ENCODE peak calls at places on chromosomes 12 and 14, in nine cellular contexts. One of them, this sample, is unnamed. For H3K36me3, the result is how much of the 10 kb centered on the place peaks cover.

GRCh38 chr12:123983822-123984485 is 10.9 kb downstream of the ZNF664 start:
- DNase-seq in uterus: peak
- DNase-seq in neural progenitor cell: peak
- DNase-seq in IMR-90: peak
- DNase-seq in body of pancreas: peak
- DNase-seq in heart right ventricle: peak
- DNase-seq in keratinocyte: no peak
- DNase-seq in colonic mucosa: peak
- DNase-seq in tibial nerve: no peak
- DNase-seq in this sample: peak

GRCh38 chr12:1594045-1594294 is 411 bp downstream of the FBXL14 start:
- DNase-seq in tibial nerve: no peak
- DNase-seq in heart right ventricle: peak
- DNase-seq in keratinocyte: no peak
- DNase-seq in body of pancreas: peak
- DNase-seq in colonic mucosa: peak
- DNase-seq in neural progenitor cell: peak
- DNase-seq in IMR-90: no peak
- DNase-seq in uterus: peak
- DNase-seq in this sample: no peak

GRCh38 chr12:68733661-68734071 is 12.3 kb upstream of the SLC35E3 start:
- DNase-seq in colonic mucosa: no peak
- DNase-seq in neural progenitor cell: no peak
- DNase-seq in IMR-90: peak
- DNase-seq in tibial nerve: no peak
- DNase-seq in heart right ventricle: no peak
- DNase-seq in uterus: no peak
- DNase-seq in body of pancreas: no peak
- DNase-seq in keratinocyte: no peak
- DNase-seq in this sample: no peak

GRCh38 chr12:108828774-108829173 is 28.6 kb downstream of the SSH1 start:
- DNase-seq in colonic mucosa: no peak
- DNase-seq in keratinocyte: peak
- DNase-seq in uterus: no peak
- DNase-seq in body of pancreas: no peak
- DNase-seq in heart right ventricle: peak
- DNase-seq in neural progenitor cell: no peak
- DNase-seq in IMR-90: peak
- DNase-seq in tibial nerve: no peak
- DNase-seq in this sample: no peak

GRCh38 chr12:108875280-108875679 is 4.6 kb upstream of the DAO start:
- DNase-seq in keratinocyte: no peak
- DNase-seq in colonic mucosa: no peak
- DNase-seq in uterus: no peak
- DNase-seq in heart right ventricle: no peak
- DNase-seq in tibial nerve: no peak
- DNase-seq in neural progenitor cell: no peak
- DNase-seq in body of pancreas: no peak
- DNase-seq in IMR-90: no peak
- DNase-seq in this sample: no peak

GRCh38 chr12:99977550-99977949 is 7.2 kb downstream of the ANKS1B start:
- DNase-seq in IMR-90: no peak
- DNase-seq in heart right ventricle: no peak
- DNase-seq in uterus: no peak
- DNase-seq in keratinocyte: no peak
- DNase-seq in tibial nerve: no peak
- DNase-seq in neural progenitor cell: no peak
- DNase-seq in colonic mucosa: no peak
- DNase-seq in body of pancreas: no peak
- DNase-seq in this sample: no peak

GRCh38 chr12:88501976-88502938 is 78.0 kb downstream of the KITLG start:
- DNase-seq in heart right ventricle: no peak
- DNase-seq in colonic mucosa: no peak
- DNase-seq in neural progenitor cell: no peak
- DNase-seq in uterus: no peak
- DNase-seq in body of pancreas: no peak
- DNase-seq in tibial nerve: no peak
- DNase-seq in keratinocyte: peak
- DNase-seq in IMR-90: peak
- DNase-seq in this sample: no peak

GRCh38 chr12:94481734-94482133 is 22.1 kb upstream of the CEP83 start:
- DNase-seq in neural progenitor cell: no peak
- DNase-seq in colonic mucosa: no peak
- DNase-seq in uterus: no peak
- DNase-seq in heart right ventricle: no peak
- DNase-seq in IMR-90: no peak
- DNase-seq in tibial nerve: no peak
- DNase-seq in keratinocyte: no peak
- DNase-seq in body of pancreas: no peak
- DNase-seq in this sample: no peak

GRCh38 chr12:64672925-64673409 is 62.7 kb downstream of the RASSF3 start:
- DNase-seq in neural progenitor cell: no peak
- DNase-seq in tibial nerve: no peak
- DNase-seq in heart right ventricle: peak
- DNase-seq in colonic mucosa: peak
- DNase-seq in uterus: peak
- DNase-seq in body of pancreas: peak
- DNase-seq in keratinocyte: no peak
- DNase-seq in IMR-90: peak
- DNase-seq in this sample: peak

GRCh38 chr14:100096656-100097055 is 31.4 kb downstream of the EVL start:
- DNase-seq in keratinocyte: no peak
- DNase-seq in colonic mucosa: no peak
- DNase-seq in IMR-90: peak
- DNase-seq in uterus: no peak
- DNase-seq in tibial nerve: no peak
- DNase-seq in heart right ventricle: no peak
- DNase-seq in neural progenitor cell: no peak
- DNase-seq in body of pancreas: no peak
- DNase-seq in this sample: no peak

GRCh38 chr12:52010152-52010622 is 3.4 kb downstream of the TAMALIN start:
- DNase-seq in body of pancreas: peak
- DNase-seq in uterus: peak
- DNase-seq in IMR-90: peak
- DNase-seq in tibial nerve: peak
- DNase-seq in neural progenitor cell: peak
- DNase-seq in heart right ventricle: peak
- DNase-seq in keratinocyte: no peak
- DNase-seq in colonic mucosa: peak
- DNase-seq in this sample: peak

GRCh38 chr14:103730490-103731035 is 15.0 kb downstream of the ZFYVE21 start:
- DNase-seq in keratinocyte: no peak
- DNase-seq in tibial nerve: no peak
- DNase-seq in heart right ventricle: peak
- DNase-seq in IMR-90: no peak
- DNase-seq in body of pancreas: peak
- DNase-seq in uterus: no peak
- DNase-seq in colonic mucosa: no peak
- DNase-seq in neural progenitor cell: no peak
- DNase-seq in this sample: peak

GRCh38 chr14:103728721-103729120 is 13.1 kb downstream of the ZFYVE21 start:
- DNase-seq in neural progenitor cell: no peak
- DNase-seq in colonic mucosa: no peak
- DNase-seq in tibial nerve: no peak
- DNase-seq in IMR-90: no peak
- DNase-seq in uterus: no peak
- DNase-seq in heart right ventricle: no peak
- DNase-seq in keratinocyte: no peak
- DNase-seq in body of pancreas: peak
- DNase-seq in this sample: no peak

GRCh38 chr14:103728141-103728540 is 12.5 kb downstream of the ZFYVE21 start:
- DNase-seq in colonic mucosa: no peak
- DNase-seq in body of pancreas: no peak
- DNase-seq in neural progenitor cell: no peak
- DNase-seq in keratinocyte: no peak
- DNase-seq in IMR-90: no peak
- DNase-seq in tibial nerve: no peak
- DNase-seq in heart right ventricle: no peak
- DNase-seq in uterus: no peak
- DNase-seq in this sample: no peak

GRCh38 chr14:103731481-103731880 is 15.9 kb downstream of the ZFYVE21 start:
- DNase-seq in keratinocyte: no peak
- DNase-seq in IMR-90: no peak
- DNase-seq in tibial nerve: no peak
- DNase-seq in neural progenitor cell: no peak
- DNase-seq in body of pancreas: no peak
- DNase-seq in heart right ventricle: no peak
- DNase-seq in colonic mucosa: no peak
- DNase-seq in uterus: no peak
- DNase-seq in this sample: no peak

GRCh38 chr14:103729496-103730448 is 14.2 kb downstream of the ZFYVE21 start:
- DNase-seq in IMR-90: no peak
- DNase-seq in uterus: no peak
- DNase-seq in keratinocyte: no peak
- DNase-seq in colonic mucosa: no peak
- DNase-seq in neural progenitor cell: no peak
- DNase-seq in heart right ventricle: no peak
- DNase-seq in body of pancreas: no peak
- DNase-seq in tibial nerve: no peak
- DNase-seq in this sample: no peak
- TF ChIP-seq CTCF in IMR-90: no peak
- TF ChIP-seq CTCF in uterus: no peak
- TF ChIP-seq CTCF in keratinocyte: peak
- TF ChIP-seq CTCF in colonic mucosa: no peak
- TF ChIP-seq CTCF in neural progenitor cell: no peak
- TF ChIP-seq CTCF in heart right ventricle: no peak
- TF ChIP-seq CTCF in body of pancreas: no peak
- TF ChIP-seq CTCF in tibial nerve: no peak
- TF ChIP-seq CTCF in this sample: no peak

GRCh38 chr12:7059780-7060179 is 738 bp upstream of the C1S start:
- DNase-seq in neural progenitor cell: no peak
- DNase-seq in keratinocyte: no peak
- DNase-seq in tibial nerve: no peak
- DNase-seq in IMR-90: no peak
- DNase-seq in heart right ventricle: no peak
- DNase-seq in uterus: no peak
- DNase-seq in body of pancreas: no peak
- DNase-seq in colonic mucosa: no peak
- DNase-seq in this sample: no peak

GRCh38 chr12:7058850-7059249 is 1.7 kb upstream of the C1S start:
- DNase-seq in tibial nerve: no peak
- DNase-seq in body of pancreas: no peak
- DNase-seq in neural progenitor cell: no peak
- DNase-seq in colonic mucosa: no peak
- DNase-seq in IMR-90: no peak
- DNase-seq in heart right ventricle: no peak
- DNase-seq in keratinocyte: no peak
- DNase-seq in uterus: no peak
- DNase-seq in this sample: no peak

GRCh38 chr12:7061138-7061537 is 620 bp downstream of the C1S start:
- DNase-seq in neural progenitor cell: no peak
- DNase-seq in colonic mucosa: no peak
- DNase-seq in keratinocyte: no peak
- DNase-seq in body of pancreas: no peak
- DNase-seq in tibial nerve: no peak
- DNase-seq in uterus: no peak
- DNase-seq in heart right ventricle: no peak
- DNase-seq in IMR-90: no peak
- DNase-seq in this sample: no peak

GRCh38 chr12:7061596-7061995 is 1.1 kb downstream of the C1S start:
- DNase-seq in uterus: no peak
- DNase-seq in body of pancreas: no peak
- DNase-seq in heart right ventricle: no peak
- DNase-seq in IMR-90: no peak
- DNase-seq in neural progenitor cell: no peak
- DNase-seq in colonic mucosa: no peak
- DNase-seq in tibial nerve: no peak
- DNase-seq in keratinocyte: no peak
- DNase-seq in this sample: peak

DNA sequence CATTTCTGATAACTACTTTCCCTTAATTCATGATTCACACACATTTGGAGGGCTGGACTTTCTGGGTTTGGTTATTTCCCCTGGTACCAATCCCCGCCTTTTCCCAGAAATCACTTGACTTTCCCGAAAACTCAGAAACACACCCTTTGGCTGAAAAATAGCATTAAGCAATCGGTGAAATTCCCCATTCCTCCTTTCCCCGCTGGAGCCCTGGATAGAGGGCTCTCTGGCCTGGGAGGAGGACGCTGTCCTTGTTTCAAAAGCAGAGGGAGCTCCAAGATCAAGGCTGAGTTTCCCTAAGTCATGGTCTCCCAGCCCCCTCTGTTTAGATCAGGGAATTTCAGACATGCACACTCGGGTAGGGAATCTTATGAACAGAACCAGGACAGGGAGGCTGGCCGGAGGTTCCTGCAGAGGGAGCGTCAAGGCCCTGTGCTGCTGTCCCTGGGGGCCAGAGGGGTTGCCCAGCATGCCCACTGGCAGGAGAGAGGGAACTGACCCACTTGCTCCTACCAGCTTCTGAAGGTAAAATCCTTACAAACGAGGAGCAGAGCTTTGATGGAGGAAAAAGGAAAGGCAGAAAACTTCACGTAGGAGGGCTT is at the start of gene C1S:
- DNase-seq in body of pancreas: peak
- DNase-seq in tibial nerve: peak
- DNase-seq in heart right ventricle: peak
- DNase-seq in keratinocyte: no peak
- DNase-seq in uterus: peak
- DNase-seq in IMR-90: peak
- DNase-seq in neural progenitor cell: peak
- DNase-seq in colonic mucosa: peak
- DNase-seq in this sample: peak
- H3K4me3 ChIP-seq in body of pancreas: no peak
- H3K4me3 ChIP-seq in tibial nerve: peak
- H3K4me3 ChIP-seq in heart right ventricle: peak
- H3K4me3 ChIP-seq in keratinocyte: no peak
- H3K4me3 ChIP-seq in uterus: peak
- H3K4me3 ChIP-seq in IMR-90: peak
- H3K4me3 ChIP-seq in neural progenitor cell: no peak
- H3K4me3 ChIP-seq in colonic mucosa: peak
- H3K4me3 ChIP-seq in this sample: peak

GRCh38 chr14:96710060-96710636 is 87.0 kb upstream of the VRK1 start:
- DNase-seq in uterus: no peak
- DNase-seq in IMR-90: no peak
- DNase-seq in neural progenitor cell: no peak
- DNase-seq in keratinocyte: no peak
- DNase-seq in tibial nerve: no peak
- DNase-seq in body of pancreas: no peak
- DNase-seq in colonic mucosa: no peak
- DNase-seq in heart right ventricle: no peak
- DNase-seq in this sample: no peak
- H3K36me3 ChIP-seq in uterus: under half
- H3K36me3 ChIP-seq in IMR-90: under half
- H3K36me3 ChIP-seq in neural progenitor cell: under half
- H3K36me3 ChIP-seq in keratinocyte: under half
- H3K36me3 ChIP-seq in tibial nerve: under half
- H3K36me3 ChIP-seq in body of pancreas: under half
- H3K36me3 ChIP-seq in colonic mucosa: under half
- H3K36me3 ChIP-seq in heart right ventricle: under half
- H3K36me3 ChIP-seq in this sample: under half

DNA sequence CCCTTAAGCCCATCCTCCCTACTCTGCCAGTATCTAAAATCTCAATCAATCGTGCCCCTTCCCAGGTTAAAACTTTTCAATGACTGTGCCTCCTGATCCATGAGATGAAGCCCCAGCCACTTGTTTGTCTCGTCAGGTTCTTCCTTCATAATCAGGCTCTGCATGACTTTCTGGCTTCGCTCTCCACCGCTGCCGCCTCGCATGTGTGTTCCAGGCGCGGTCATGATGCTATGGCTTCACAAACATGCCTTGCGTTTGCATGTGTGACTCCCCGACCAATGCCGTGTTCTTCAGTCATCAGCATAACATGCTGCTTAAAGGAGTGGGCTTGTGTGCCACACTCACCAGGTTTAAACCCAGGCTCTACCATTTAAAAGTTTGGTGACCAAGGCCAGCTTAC is 5.0 kb upstream of the C1RL start:
- DNase-seq in IMR-90: no peak
- DNase-seq in heart right ventricle: no peak
- DNase-seq in keratinocyte: no peak
- DNase-seq in neural progenitor cell: no peak
- DNase-seq in uterus: peak
- DNase-seq in body of pancreas: no peak
- DNase-seq in colonic mucosa: no peak
- DNase-seq in tibial nerve: no peak
- DNase-seq in this sample: no peak
- TF ChIP-seq CTCF in IMR-90: no peak
- TF ChIP-seq CTCF in heart right ventricle: no peak
- TF ChIP-seq CTCF in keratinocyte: no peak
- TF ChIP-seq CTCF in neural progenitor cell: no peak
- TF ChIP-seq CTCF in uterus: no peak
- TF ChIP-seq CTCF in body of pancreas: no peak
- TF ChIP-seq CTCF in colonic mucosa: no peak
- TF ChIP-seq CTCF in tibial nerve: no peak
- TF ChIP-seq CTCF in this sample: no peak

This sample was measured in right lobe of liver.